ENCODE peak calls at places on chromosomes 11 and 22, in nine cellular contexts. E is astrocyte of the cerebellum; P is adrenal gland; U is neural crest cell; J is endothelial cell; A is CD4-positive, alpha-beta T cell; W is nephron progenitor cell; O is IMR-90; N is astrocyte of the spinal cord. C is an unnamed sample.

GRCh38 chr22:43228330-43228729 is 41.4 kb upstream of the TTLL12 start:
- DNase-seq in E (no peak), P (peak; percentile 39), U (peak; percentile 65), J (peak; percentile 64), A (no peak), W (peak; percentile 62), O (peak; percentile 10), N (peak; percentile 5), C (peak; percentile 57)

GRCh38 chr22:37224757-37225420 is 12.6 kb upstream of the SSTR3 start:
- DNase-seq in E (no peak), P (no peak), U (no peak), J (no peak), A (no peak), W (no peak), O (no peak), N (no peak), C (no peak)

GRCh38 chr11:31882951-31883392 is 71.8 kb upstream of the PAX6 start:
- DNase-seq in E (peak; percentile 62), P (no peak), U (no peak), J (no peak), A (no peak), W (peak; percentile 28), O (no peak), N (peak; percentile 36), C (no peak)

GRCh38 chr11:15159085-15159484 is 44.4 kb downstream of the INSC start:
- DNase-seq in E (no peak), P (no peak), U (no peak), J (peak; percentile 27), A (no peak), W (no peak), O (peak; percentile 49), N (peak; percentile 42), C (peak; percentile 28)

GRCh38 chr22:24969588-24970301 is 17.2 kb downstream of the KIAA1671 start:
- DNase-seq in E (peak; percentile 37), P (peak; percentile 91), U (no peak), J (peak; percentile 24), A (no peak), W (no peak), O (no peak), N (peak; percentile 78), C (no peak)

GRCh38 chr11:120306519-120307242 is 18.4 kb upstream of the TLCD5 start:
- DNase-seq in E (peak; percentile 59), P (peak; percentile 75), U (no peak), J (no peak), A (no peak), W (no peak), O (peak; percentile 91), N (peak; percentile 85), C (no peak)

GRCh38 chr11:2182075-2182474 is 10.5 kb upstream of the TH start:
- DNase-seq in E (no peak), P (no peak), U (no peak), J (no peak), A (no peak), W (no peak), O (no peak), N (no peak), C (no peak)

GRCh38 chr11:127108838-127109237 is 108.3 kb upstream of the KIRREL3 start:
- DNase-seq in E (no peak), P (no peak), U (no peak), J (no peak), A (no peak), W (no peak), O (no peak), N (no peak), C (no peak)

DNA sequence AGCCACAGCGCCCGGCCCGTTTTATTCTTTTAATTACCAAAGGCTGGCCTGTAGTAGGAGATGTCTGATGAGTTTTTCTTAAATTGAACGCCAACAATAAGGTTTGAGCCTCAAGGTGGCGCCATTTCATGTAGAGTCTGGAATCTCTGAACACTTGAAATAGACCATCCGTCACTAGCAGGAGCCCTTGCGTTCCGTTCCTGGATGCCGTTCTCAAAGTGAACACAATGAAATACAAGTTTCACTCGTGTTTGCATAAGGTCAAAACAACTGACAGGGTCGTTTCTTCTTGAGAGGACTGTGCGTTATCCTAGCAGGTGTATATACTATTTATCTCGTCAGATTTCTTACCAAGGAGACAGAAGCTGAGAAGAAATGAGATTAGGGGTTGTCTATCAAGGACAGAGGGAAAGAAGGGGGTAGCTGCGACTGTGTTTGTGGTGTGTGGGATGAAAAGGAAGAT is 18.7 kb upstream of the SCGB1D1 start:
- DNase-seq in E (peak; percentile 32), P (peak; percentile 77), U (peak; percentile 85), J (peak; percentile 85), A (peak; percentile 64), W (peak; percentile 84), O (peak; percentile 66), N (peak; percentile 72), C (peak; percentile 69)
- TF ChIP-seq CTCF in E (peak; percentile 58), P (peak; percentile 53), U (peak; percentile 82), J (peak; percentile 76), A (peak; percentile 68), W (peak; percentile 65), O (peak; percentile 68), N (peak; percentile 68), C (peak; percentile 56)

GRCh38 chr11:3796796-3797328 is 492 bp downstream of the NUP98 start:
- DNase-seq in E (no peak), P (no peak), U (no peak), J (peak; percentile 65), A (no peak), W (no peak), O (no peak), N (no peak), C (no peak)
- TF ChIP-seq CTCF in E (peak; percentile 2), P (no peak), U (no peak), J (no peak), A (no peak), W (no peak), O (no peak), N (no peak), C (no peak)

GRCh38 chr22:23129149-23129548 is 12.6 kb downstream of the RSPH14 start:
- DNase-seq in E (no peak), P (no peak), U (no peak), J (no peak), A (no peak), W (no peak), O (no peak), N (no peak), C (no peak)

GRCh38 chr22:23126165-23127054 is 15.4 kb downstream of the RSPH14 start:
- DNase-seq in E (no peak), P (peak; percentile 64), U (no peak), J (no peak), A (no peak), W (no peak), O (no peak), N (no peak), C (no peak)

GRCh38 chr22:23127055-23127756 is 14.6 kb downstream of the RSPH14 start:
- DNase-seq in E (no peak), P (no peak), U (no peak), J (no peak), A (no peak), W (no peak), O (no peak), N (no peak), C (no peak)

GRCh38 chr22:23127788-23128187 is 14.0 kb downstream of the RSPH14 start:
- DNase-seq in E (no peak), P (no peak), U (no peak), J (no peak), A (no peak), W (no peak), O (no peak), N (no peak), C (no peak)

DNA sequence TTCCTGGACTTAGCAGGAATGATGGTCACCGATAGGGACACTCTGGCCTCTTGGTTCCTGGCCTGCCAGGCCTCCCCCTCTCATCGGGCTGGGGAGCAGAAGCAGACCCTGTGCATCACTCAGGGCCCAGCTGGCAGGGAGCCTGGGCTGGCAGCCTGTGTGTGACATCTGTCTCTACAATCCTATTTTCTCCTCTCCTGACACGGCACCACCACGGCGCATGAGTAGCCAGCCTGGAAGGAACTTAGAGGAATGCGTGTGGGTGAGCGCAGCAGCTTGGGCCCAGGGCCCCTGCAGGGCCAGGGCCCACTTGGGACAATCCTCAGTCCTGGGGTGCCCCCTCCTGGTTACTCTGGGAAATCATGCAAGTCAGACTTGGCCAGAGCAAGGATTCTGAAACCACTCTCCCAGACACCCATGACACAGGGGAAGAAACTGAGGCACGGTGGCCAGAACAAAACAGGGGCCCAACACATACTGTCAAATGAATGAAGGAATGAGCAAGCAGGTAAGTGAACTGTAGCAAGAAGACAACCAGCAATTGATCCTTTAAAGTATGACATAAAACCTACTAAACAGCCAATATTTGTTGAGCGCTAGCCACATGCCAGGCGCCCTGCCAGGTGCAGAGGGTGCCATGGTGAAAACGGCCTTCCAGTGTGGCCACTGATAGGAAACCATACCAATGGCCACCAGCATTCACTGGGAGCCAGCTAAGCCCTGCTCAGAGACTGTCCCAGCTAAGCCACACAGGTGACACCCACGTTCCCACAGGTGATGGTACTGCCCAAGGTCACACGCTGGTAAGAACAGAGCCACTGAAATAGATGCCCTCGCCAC is 13.3 kb downstream of the RSPH14 start:
- DNase-seq in E (peak; percentile 62), P (peak; percentile 84), U (peak; percentile 84), J (peak; percentile 87), A (peak; percentile 69), W (peak; percentile 88), O (peak; percentile 84), N (peak; percentile 76), C (peak; percentile 90)
- TF ChIP-seq CTCF in E (peak; percentile 73), P (peak; percentile 80), U (peak; percentile 89), J (peak; percentile 84), A (peak; percentile 82), W (peak; percentile 72), O (peak; percentile 96), N (peak; percentile 64), C (peak; percentile 66)

GRCh38 chr11:70445091-70445490 is 46.8 kb downstream of the CTTN start:
- DNase-seq in E (no peak), P (no peak), U (no peak), J (no peak), A (no peak), W (no peak), O (no peak), N (no peak), C (no peak)

GRCh38 chr11:70445605-70446004 is 47.3 kb downstream of the CTTN start:
- DNase-seq in E (no peak), P (no peak), U (no peak), J (no peak), A (no peak), W (no peak), O (peak; percentile 10), N (no peak), C (no peak)

GRCh38 chr11:70443043-70444030 is 45.0 kb downstream of the CTTN start:
- DNase-seq in E (no peak), P (no peak), U (no peak), J (no peak), A (no peak), W (no peak), O (no peak), N (no peak), C (no peak)

GRCh38 chr11:70454197-70454767 is 56.0 kb downstream of the CTTN start:
- DNase-seq in E (peak; percentile 11), P (no peak), U (no peak), J (no peak), A (no peak), W (no peak), O (no peak), N (peak; percentile 56), C (no peak)

DNA sequence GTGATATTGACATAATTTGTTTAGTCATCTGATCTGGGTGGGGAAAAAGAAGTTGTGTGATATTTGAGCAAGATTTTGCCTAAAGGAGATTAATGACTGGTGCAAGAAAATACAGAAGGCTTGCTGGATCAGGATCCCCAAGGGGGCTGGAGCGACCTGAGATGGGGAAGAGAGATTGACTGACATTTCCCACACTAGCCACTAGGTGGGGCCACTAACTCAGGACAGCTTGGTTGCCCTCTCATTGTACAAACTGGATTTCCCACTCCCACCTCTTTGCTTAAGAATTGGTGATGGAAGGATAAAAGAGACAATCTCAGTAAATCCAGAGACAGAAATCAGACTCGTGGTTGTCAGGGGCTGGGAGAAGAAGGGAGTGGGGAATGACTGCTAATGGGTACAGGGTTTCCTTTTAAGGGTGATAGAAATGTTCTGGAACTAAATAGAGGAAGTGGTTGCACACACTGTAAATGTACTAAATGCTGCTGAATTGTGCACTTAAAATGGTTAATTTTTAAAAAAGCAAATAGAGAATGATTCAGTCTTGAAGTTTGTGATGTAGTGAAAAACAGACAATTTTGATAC is 50.7 kb downstream of the CTTN start:
- DNase-seq in E (no peak), P (no peak), U (no peak), J (no peak), A (no peak), W (no peak), O (no peak), N (no peak), C (no peak)
- TF ChIP-seq CTCF in E (peak; percentile 47), P (no peak), U (peak; percentile 61), J (peak; percentile 70), A (no peak), W (peak; percentile 35), O (peak; percentile 31), N (peak; percentile 56), C (peak; percentile 6)